ENCODE peak calls at places on chromosome 20, in five cellular contexts. One of them, this sample, is unnamed.

GRCh38 chr20:47669157-47669425 is 116.2 kb downstream of the SULF2 start:
- DNase-seq in sigmoid colon: no peak
- DNase-seq in lower leg skin: no peak
- DNase-seq in bronchial epithelial cell: no peak
- DNase-seq in HL-60: no peak
- DNase-seq in this sample: no peak

GRCh38 chr20:34040300-34041015 is 46.7 kb downstream of the RALY start:
- DNase-seq in HL-60: no peak
- DNase-seq in lower leg skin: no peak
- DNase-seq in bronchial epithelial cell: no peak
- DNase-seq in sigmoid colon: no peak
- DNase-seq in this sample: no peak

GRCh38 chr20:58722877-58723627 is 30.5 kb downstream of the NPEPL1 start:
- DNase-seq in lower leg skin: peak
- DNase-seq in HL-60: no peak
- DNase-seq in bronchial epithelial cell: no peak
- DNase-seq in sigmoid colon: peak
- DNase-seq in this sample: no peak

GRCh38 chr20:6007094-6007528 is 46.7 kb downstream of the LRRN4 start:
- DNase-seq in sigmoid colon: no peak
- DNase-seq in bronchial epithelial cell: peak
- DNase-seq in HL-60: no peak
- DNase-seq in lower leg skin: no peak
- DNase-seq in this sample: no peak

GRCh38 chr20:59141818-59142581 is 21.6 kb upstream of the ZNF831 start:
- DNase-seq in lower leg skin: no peak
- DNase-seq in sigmoid colon: no peak
- DNase-seq in bronchial epithelial cell: no peak
- DNase-seq in HL-60: no peak
- DNase-seq in this sample: no peak

GRCh38 chr20:62564456-62565245 is 77.7 kb upstream of the SLCO4A1 start:
- DNase-seq in bronchial epithelial cell: no peak
- DNase-seq in sigmoid colon: no peak
- DNase-seq in lower leg skin: no peak
- DNase-seq in HL-60: no peak
- DNase-seq in this sample: no peak

GRCh38 chr20:44776977-44777376 is 31.3 kb downstream of the KCNK15 start:
- DNase-seq in HL-60: no peak
- DNase-seq in sigmoid colon: no peak
- DNase-seq in lower leg skin: no peak
- DNase-seq in bronchial epithelial cell: peak
- DNase-seq in this sample: no peak

GRCh38 chr20:37276494-37277252 is 12.8 kb upstream of the MANBAL start:
- DNase-seq in lower leg skin: peak
- DNase-seq in bronchial epithelial cell: peak
- DNase-seq in HL-60: no peak
- DNase-seq in sigmoid colon: peak
- DNase-seq in this sample: peak

GRCh38 chr20:18639501-18639979 is 51.7 kb downstream of the DTD1 start:
- DNase-seq in sigmoid colon: peak
- DNase-seq in HL-60: no peak
- DNase-seq in lower leg skin: no peak
- DNase-seq in bronchial epithelial cell: no peak
- DNase-seq in this sample: no peak

GRCh38 chr20:63222541-63222940 is 6.6 kb upstream of the YTHDF1 start:
- DNase-seq in bronchial epithelial cell: no peak
- DNase-seq in lower leg skin: no peak
- DNase-seq in HL-60: no peak
- DNase-seq in sigmoid colon: no peak
- DNase-seq in this sample: no peak

GRCh38 chr20:45583502-45583901 is 4.4 kb upstream of the WFDC8 start:
- DNase-seq in sigmoid colon: no peak
- DNase-seq in lower leg skin: no peak
- DNase-seq in bronchial epithelial cell: no peak
- DNase-seq in HL-60: no peak
- DNase-seq in this sample: no peak

GRCh38 chr20:6583134-6583738 is 184.2 kb upstream of the BMP2 start:
- DNase-seq in HL-60: peak
- DNase-seq in lower leg skin: no peak
- DNase-seq in sigmoid colon: peak
- DNase-seq in bronchial epithelial cell: peak
- DNase-seq in this sample: no peak

GRCh38 chr20:12036142-12036541 is 118.4 kb downstream of the BTBD3 start:
- DNase-seq in lower leg skin: no peak
- DNase-seq in HL-60: no peak
- DNase-seq in sigmoid colon: no peak
- DNase-seq in bronchial epithelial cell: no peak
- DNase-seq in this sample: no peak

GRCh38 chr20:8246701-8247100 is 114.6 kb downstream of the PLCB1 start:
- DNase-seq in sigmoid colon: no peak
- DNase-seq in HL-60: no peak
- DNase-seq in bronchial epithelial cell: no peak
- DNase-seq in lower leg skin: no peak
- DNase-seq in this sample: no peak

GRCh38 chr20:45111799-45112471 is 3.0 kb downstream of the WFDC5 start:
- DNase-seq in bronchial epithelial cell: no peak
- DNase-seq in sigmoid colon: no peak
- DNase-seq in HL-60: no peak
- DNase-seq in lower leg skin: no peak
- DNase-seq in this sample: no peak

GRCh38 chr20:55415567-55416142 is 589.7 kb downstream of the CBLN4 start:
- DNase-seq in bronchial epithelial cell: peak
- DNase-seq in HL-60: no peak
- DNase-seq in sigmoid colon: no peak
- DNase-seq in lower leg skin: no peak
- DNase-seq in this sample: no peak

GRCh38 chr20:33850159-33850558 is 39.0 kb downstream of the CHMP4B start:
- DNase-seq in lower leg skin: no peak
- DNase-seq in sigmoid colon: no peak
- DNase-seq in bronchial epithelial cell: no peak
- DNase-seq in HL-60: no peak
- DNase-seq in this sample: no peak

GRCh38 chr20:34817801-34818200 is 7.7 kb downstream of the NCOA6 start:
- DNase-seq in bronchial epithelial cell: no peak
- DNase-seq in HL-60: no peak
- DNase-seq in sigmoid colon: no peak
- DNase-seq in lower leg skin: no peak
- DNase-seq in this sample: no peak

GRCh38 chr20:10467985-10468845 is 33.1 kb downstream of the SLX4IP start:
- DNase-seq in lower leg skin: no peak
- DNase-seq in bronchial epithelial cell: no peak
- DNase-seq in sigmoid colon: no peak
- DNase-seq in HL-60: no peak
- DNase-seq in this sample: no peak

GRCh38 chr20:57371363-57371762 is 19.8 kb upstream of the RBM38 start:
- DNase-seq in HL-60: no peak
- DNase-seq in sigmoid colon: no peak
- DNase-seq in lower leg skin: no peak
- DNase-seq in bronchial epithelial cell: no peak
- DNase-seq in this sample: no peak

GRCh38 chr20:4045741-4046140 is 30.4 kb upstream of the RNF24 start:
- DNase-seq in HL-60: no peak
- DNase-seq in bronchial epithelial cell: peak
- DNase-seq in sigmoid colon: no peak
- DNase-seq in lower leg skin: no peak
- DNase-seq in this sample: no peak

GRCh38 chr20:53984354-53984753 is 86.0 kb downstream of the BCAS1 start:
- DNase-seq in lower leg skin: peak
- DNase-seq in sigmoid colon: peak
- DNase-seq in bronchial epithelial cell: no peak
- DNase-seq in HL-60: no peak
- DNase-seq in this sample: peak
- H3K4me3 ChIP-seq in lower leg skin: no peak
- H3K4me3 ChIP-seq in sigmoid colon: no peak
- H3K4me3 ChIP-seq in bronchial epithelial cell: no peak
- H3K4me3 ChIP-seq in HL-60: no peak
- H3K4me3 ChIP-seq in this sample: no peak

GRCh38 chr20:731891-732560 is 36.3 kb downstream of the SLC52A3 start:
- DNase-seq in lower leg skin: no peak
- DNase-seq in bronchial epithelial cell: no peak
- DNase-seq in HL-60: no peak
- DNase-seq in sigmoid colon: no peak
- DNase-seq in this sample: no peak

GRCh38 chr20:730005-730404 is 38.3 kb downstream of the SLC52A3 start:
- DNase-seq in lower leg skin: no peak
- DNase-seq in HL-60: no peak
- DNase-seq in bronchial epithelial cell: no peak
- DNase-seq in sigmoid colon: no peak
- DNase-seq in this sample: no peak

GRCh38 chr20:725491-725890 is 42.8 kb downstream of the SLC52A3 start:
- DNase-seq in bronchial epithelial cell: no peak
- DNase-seq in lower leg skin: no peak
- DNase-seq in HL-60: no peak
- DNase-seq in sigmoid colon: no peak
- DNase-seq in this sample: no peak

GRCh38 chr20:726160-726559 is 42.1 kb downstream of the SLC52A3 start:
- DNase-seq in lower leg skin: no peak
- DNase-seq in sigmoid colon: no peak
- DNase-seq in HL-60: no peak
- DNase-seq in bronchial epithelial cell: no peak
- DNase-seq in this sample: no peak

DNA sequence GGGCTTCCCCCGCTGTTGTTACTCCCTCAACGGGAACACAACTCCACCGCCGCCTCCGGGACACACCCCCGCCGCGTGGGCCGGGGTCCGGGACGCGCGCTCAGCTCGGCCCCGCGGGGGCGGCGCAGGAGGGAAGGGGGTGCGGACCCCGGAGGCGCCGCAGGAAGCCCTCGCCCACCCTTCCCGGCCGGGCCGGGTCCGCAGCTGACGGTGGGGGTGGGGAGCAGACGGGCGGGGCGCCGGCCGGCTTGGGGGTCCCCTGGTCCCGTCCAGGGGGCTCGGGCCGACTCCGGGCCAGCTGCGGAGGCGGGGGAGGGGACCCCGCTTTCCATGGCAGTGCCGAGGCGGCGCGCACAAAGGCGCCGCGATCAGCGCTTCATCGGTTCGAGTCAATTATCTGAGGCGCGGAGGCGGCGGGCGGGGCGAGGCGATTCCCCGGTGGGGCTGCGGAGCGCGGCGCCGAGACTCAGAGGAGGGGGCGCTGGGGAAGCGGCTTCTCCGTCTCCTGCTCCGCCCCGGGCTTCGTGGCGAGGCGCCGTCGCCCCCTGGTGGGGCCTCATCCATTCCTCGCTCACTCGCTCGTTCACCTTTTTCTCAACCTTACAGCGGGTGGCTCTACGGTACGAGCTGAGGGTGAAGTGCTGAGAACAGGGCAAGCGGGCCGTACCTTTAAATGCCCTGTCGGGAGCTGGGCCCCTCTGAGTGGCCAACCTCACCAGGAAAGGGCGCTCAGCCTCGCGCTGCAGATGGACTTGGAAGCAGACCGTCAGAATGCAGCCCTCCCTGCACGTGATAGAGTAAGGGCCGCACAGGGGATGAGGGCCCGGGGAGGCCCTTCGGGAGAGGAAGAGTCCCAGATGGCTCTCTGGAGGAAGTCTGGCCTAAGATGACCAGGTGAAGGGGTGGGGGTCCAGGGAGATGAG is 40.0 kb downstream of the SLC52A3 start:
- DNase-seq in HL-60: peak
- DNase-seq in sigmoid colon: no peak
- DNase-seq in bronchial epithelial cell: peak
- DNase-seq in lower leg skin: no peak
- DNase-seq in this sample: no peak
- H3K4me3 ChIP-seq in HL-60: peak
- H3K4me3 ChIP-seq in sigmoid colon: peak
- H3K4me3 ChIP-seq in bronchial epithelial cell: peak
- H3K4me3 ChIP-seq in lower leg skin: no peak
- H3K4me3 ChIP-seq in this sample: peak

DNA sequence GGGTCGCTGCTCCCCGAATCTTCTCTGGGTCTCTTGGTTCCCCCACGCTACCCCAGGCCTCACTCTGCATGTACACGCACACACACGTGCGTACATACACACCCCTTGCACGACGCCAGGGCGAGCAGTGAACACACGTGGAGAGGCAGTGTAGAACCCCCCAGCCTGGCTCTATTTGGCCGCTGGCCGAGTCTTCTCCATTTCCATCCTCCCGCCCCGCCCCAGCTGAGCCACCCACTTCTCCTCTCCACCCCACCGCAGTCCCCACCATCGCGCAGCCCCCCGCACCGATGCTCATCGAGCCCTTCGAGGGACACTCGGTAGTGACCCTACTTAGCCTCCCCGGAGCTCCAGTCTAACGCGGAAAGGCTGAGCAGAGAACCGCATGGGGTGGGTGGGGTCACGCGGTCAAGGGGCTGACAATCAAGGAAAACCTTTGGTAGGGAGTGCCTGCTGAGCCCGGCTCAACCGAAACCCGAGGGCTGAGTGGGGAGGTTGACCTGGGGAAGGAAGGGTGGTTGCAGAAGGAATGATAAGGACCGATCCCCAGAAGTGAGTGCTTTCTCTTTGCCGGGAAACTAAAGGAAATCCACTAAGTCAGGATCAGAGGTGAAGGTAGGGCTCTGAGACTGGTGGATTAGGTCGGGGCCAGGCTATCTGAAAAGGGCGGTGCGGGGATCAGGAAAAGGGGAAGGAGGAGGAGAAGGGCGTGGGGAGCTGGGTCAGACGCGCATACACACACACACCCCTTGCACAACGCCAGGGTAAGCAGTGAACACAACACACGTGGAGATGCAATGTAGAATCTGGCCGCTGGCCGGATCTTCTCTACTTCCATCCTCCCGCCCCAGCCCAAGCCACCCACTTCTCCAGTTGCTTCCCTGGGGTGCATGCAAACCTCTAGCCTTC is 49.8 kb downstream of the CPXM1 start:
- DNase-seq in bronchial epithelial cell: peak
- DNase-seq in sigmoid colon: peak
- DNase-seq in lower leg skin: peak
- DNase-seq in HL-60: peak
- DNase-seq in this sample: no peak
- H3K4me3 ChIP-seq in bronchial epithelial cell: no peak
- H3K4me3 ChIP-seq in sigmoid colon: no peak
- H3K4me3 ChIP-seq in lower leg skin: no peak
- H3K4me3 ChIP-seq in HL-60: peak
- H3K4me3 ChIP-seq in this sample: no peak

DNA sequence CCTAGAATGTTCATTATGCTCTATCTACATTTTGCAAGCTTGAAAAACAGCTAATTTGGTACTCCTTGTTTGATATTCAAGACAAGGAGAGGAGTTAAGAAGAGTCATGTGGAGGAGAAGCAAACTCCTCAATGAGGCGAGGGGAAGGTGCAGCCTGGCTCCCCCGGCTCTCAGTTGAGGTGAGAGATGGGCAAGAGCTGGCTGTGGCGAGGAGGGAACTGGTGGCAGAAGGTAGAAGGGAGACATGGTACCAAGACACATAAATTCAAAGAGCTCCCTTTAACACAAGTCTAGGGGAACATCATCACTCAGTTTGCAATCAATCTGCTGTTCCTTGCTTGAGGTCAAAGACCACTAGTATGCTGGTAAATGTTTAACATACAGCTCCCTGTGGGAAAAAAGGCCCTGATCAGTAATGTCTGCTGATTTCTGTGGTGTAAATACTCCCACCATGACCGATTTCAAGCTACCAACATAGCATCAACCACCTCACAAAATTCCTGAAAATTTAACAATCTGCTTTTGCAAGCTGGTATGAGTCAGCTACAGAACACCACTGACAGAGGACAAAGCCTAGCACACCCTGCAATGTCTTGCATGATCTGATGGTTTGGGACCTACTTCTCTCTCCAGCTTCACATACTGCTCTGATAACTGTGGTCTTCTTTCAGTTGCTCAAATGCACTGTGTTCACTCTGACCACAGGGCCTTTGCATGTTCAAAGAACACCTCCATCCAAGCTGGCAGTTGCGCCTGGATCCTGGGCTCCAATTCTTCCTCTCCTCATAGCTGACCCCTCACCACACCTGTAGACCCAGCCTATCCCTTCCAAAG is 516.3 kb upstream of the CHD6 start:
- DNase-seq in sigmoid colon: no peak
- DNase-seq in HL-60: no peak
- DNase-seq in lower leg skin: no peak
- DNase-seq in bronchial epithelial cell: no peak
- DNase-seq in this sample: no peak
- H3K4me3 ChIP-seq in sigmoid colon: no peak
- H3K4me3 ChIP-seq in HL-60: no peak
- H3K4me3 ChIP-seq in lower leg skin: no peak
- H3K4me3 ChIP-seq in bronchial epithelial cell: no peak
- H3K4me3 ChIP-seq in this sample: no peak

This sample was measured in skeletal muscle cell.